ENCODE peak calls at places on chromosomes 11 and 22, in four cellular contexts. One of them, this sample, is unnamed.

GRCh38 chr11:124762077-124762623 is at the start of gene ESAM:
- DNase-seq in SK-N-SH: peak
- DNase-seq in GM12878: no peak
- DNase-seq in K562: peak
- DNase-seq in this sample: peak

GRCh38 chr11:29750392-29750791 is 266.4 kb downstream of the KCNA4 start:
- DNase-seq in GM12878: no peak
- DNase-seq in K562: no peak
- DNase-seq in SK-N-SH: no peak
- DNase-seq in this sample: no peak

GRCh38 chr11:6303657-6304056 is 16.6 kb downstream of the CAVIN3 start:
- DNase-seq in GM12878: no peak
- DNase-seq in SK-N-SH: no peak
- DNase-seq in K562: no peak
- DNase-seq in this sample: no peak

GRCh38 chr22:49768961-49769690 is 58.5 kb downstream of the BRD1 start:
- DNase-seq in K562: no peak
- DNase-seq in GM12878: no peak
- DNase-seq in SK-N-SH: peak
- DNase-seq in this sample: peak

GRCh38 chr11:62400760-62401159 is 18.1 kb upstream of the SCGB1A1 start:
- DNase-seq in GM12878: no peak
- DNase-seq in K562: peak
- DNase-seq in SK-N-SH: peak
- DNase-seq in this sample: no peak

GRCh38 chr11:67352546-67353316 is 615 bp downstream of the POLD4 start:
- DNase-seq in K562: peak
- DNase-seq in SK-N-SH: no peak
- DNase-seq in GM12878: no peak
- DNase-seq in this sample: peak

GRCh38 chr11:1942541-1943260 is 4.4 kb upstream of the MRPL23 start:
- DNase-seq in SK-N-SH: no peak
- DNase-seq in GM12878: no peak
- DNase-seq in K562: no peak
- DNase-seq in this sample: no peak

GRCh38 chr22:31898911-31899310 is 45.4 kb upstream of the YWHAH start:
- DNase-seq in GM12878: no peak
- DNase-seq in SK-N-SH: peak
- DNase-seq in K562: no peak
- DNase-seq in this sample: no peak

GRCh38 chr22:38554281-38554680 is 15.7 kb downstream of the DMC1 start:
- DNase-seq in SK-N-SH: no peak
- DNase-seq in GM12878: no peak
- DNase-seq in K562: no peak
- DNase-seq in this sample: no peak

GRCh38 chr11:100932474-100933100 is 197.0 kb downstream of the PGR start:
- DNase-seq in SK-N-SH: peak
- DNase-seq in K562: peak
- DNase-seq in GM12878: no peak
- DNase-seq in this sample: no peak

GRCh38 chr11:79030448-79030847 is 410.4 kb downstream of the TENM4 start:
- DNase-seq in K562: no peak
- DNase-seq in GM12878: no peak
- DNase-seq in SK-N-SH: no peak
- DNase-seq in this sample: no peak

GRCh38 chr22:38727123-38727522 is 21.4 kb downstream of the GTPBP1 start:
- DNase-seq in SK-N-SH: no peak
- DNase-seq in K562: no peak
- DNase-seq in GM12878: no peak
- DNase-seq in this sample: no peak

GRCh38 chr11:109964487-109964886 is 128.7 kb upstream of the ZC3H12C start:
- DNase-seq in SK-N-SH: no peak
- DNase-seq in GM12878: no peak
- DNase-seq in K562: no peak
- DNase-seq in this sample: no peak

GRCh38 chr22:23251445-23252093 is 71.3 kb downstream of the BCR start:
- DNase-seq in K562: no peak
- DNase-seq in SK-N-SH: no peak
- DNase-seq in GM12878: no peak
- DNase-seq in this sample: no peak

GRCh38 chr22:47591709-47592108 is 829.3 kb downstream of the TBC1D22A start:
- DNase-seq in SK-N-SH: no peak
- DNase-seq in GM12878: no peak
- DNase-seq in K562: no peak
- DNase-seq in this sample: no peak

GRCh38 chr22:33210129-33210784 is 152.1 kb upstream of the SYN3 start:
- DNase-seq in GM12878: no peak
- DNase-seq in K562: peak
- DNase-seq in SK-N-SH: peak
- DNase-seq in this sample: peak

GRCh38 chr22:21009638-21010425 is 5.1 kb upstream of the P2RX6 start:
- DNase-seq in GM12878: no peak
- DNase-seq in SK-N-SH: no peak
- DNase-seq in K562: peak
- DNase-seq in this sample: peak

GRCh38 chr11:113647856-113648255 is 58.3 kb downstream of the TMPRSS5 start:
- DNase-seq in K562: no peak
- DNase-seq in GM12878: no peak
- DNase-seq in SK-N-SH: no peak
- DNase-seq in this sample: no peak

GRCh38 chr11:528815-529728 is 6.3 kb downstream of the HRAS start:
- DNase-seq in GM12878: no peak
- DNase-seq in SK-N-SH: no peak
- DNase-seq in K562: no peak
- DNase-seq in this sample: no peak

GRCh38 chr11:2190670-2191471 is 19.3 kb upstream of the TH start:
- DNase-seq in K562: no peak
- DNase-seq in SK-N-SH: peak
- DNase-seq in GM12878: no peak
- DNase-seq in this sample: no peak

GRCh38 chr11:77024745-77025144 is 9.5 kb upstream of the B3GNT6 start:
- DNase-seq in K562: no peak
- DNase-seq in GM12878: no peak
- DNase-seq in SK-N-SH: no peak
- DNase-seq in this sample: no peak

GRCh38 chr22:38353701-38354100 is 36.5 kb upstream of the CSNK1E start:
- DNase-seq in SK-N-SH: no peak
- DNase-seq in GM12878: no peak
- DNase-seq in K562: no peak
- DNase-seq in this sample: no peak

GRCh38 chr22:45636668-45637067 is 35.0 kb upstream of the ATXN10 start:
- DNase-seq in SK-N-SH: no peak
- DNase-seq in GM12878: no peak
- DNase-seq in K562: no peak
- DNase-seq in this sample: no peak

GRCh38 chr11:130323452-130324448 is 9.0 kb upstream of the ZBTB44 start:
- DNase-seq in SK-N-SH: no peak
- DNase-seq in GM12878: no peak
- DNase-seq in K562: no peak
- DNase-seq in this sample: no peak

GRCh38 chr11:115886111-115886733 is 382.0 kb upstream of the CADM1 start:
- DNase-seq in K562: no peak
- DNase-seq in SK-N-SH: no peak
- DNase-seq in GM12878: no peak
- DNase-seq in this sample: no peak

GRCh38 chr22:27801616-27802388 is at the start of gene MN1:
- DNase-seq in GM12878: no peak
- DNase-seq in K562: no peak
- DNase-seq in SK-N-SH: peak
- DNase-seq in this sample: peak

GRCh38 chr22:19691721-19692341 is 22.5 kb upstream of the SEPTIN5 start:
- DNase-seq in GM12878: no peak
- DNase-seq in K562: peak
- DNase-seq in SK-N-SH: no peak
- DNase-seq in this sample: no peak

GRCh38 chr11:1460994-1461805 is 25.4 kb downstream of the MOB2 start:
- DNase-seq in K562: no peak
- DNase-seq in GM12878: no peak
- DNase-seq in SK-N-SH: no peak
- DNase-seq in this sample: no peak

GRCh38 chr11:74989269-74989655 is 529 bp downstream of the NEU3 start:
- DNase-seq in K562: peak
- DNase-seq in SK-N-SH: peak
- DNase-seq in GM12878: no peak
- DNase-seq in this sample: no peak

GRCh38 chr22:27252282-27253049 is 549.1 kb downstream of the MN1 start:
- DNase-seq in SK-N-SH: no peak
- DNase-seq in GM12878: no peak
- DNase-seq in K562: no peak
- DNase-seq in this sample: no peak

GRCh38 chr11:27116684-27117083 is 76.1 kb downstream of the BBOX1 start:
- DNase-seq in SK-N-SH: no peak
- DNase-seq in K562: no peak
- DNase-seq in GM12878: no peak
- DNase-seq in this sample: no peak

GRCh38 chr11:62103141-62103540 is 20.7 kb upstream of the INCENP start:
- DNase-seq in GM12878: no peak
- DNase-seq in SK-N-SH: no peak
- DNase-seq in K562: no peak
- DNase-seq in this sample: no peak

GRCh38 chr22:20013382-20013871 is 3.2 kb downstream of the ARVCF start:
- DNase-seq in SK-N-SH: peak
- DNase-seq in GM12878: no peak
- DNase-seq in K562: peak
- DNase-seq in this sample: peak

GRCh38 chr11:102760355-102761035 is 19.9 kb downstream of the MMP10 start:
- DNase-seq in SK-N-SH: no peak
- DNase-seq in K562: no peak
- DNase-seq in GM12878: no peak
- DNase-seq in this sample: no peak

GRCh38 chr11:102521121-102521520 is 9.4 kb downstream of the MMP7 start:
- DNase-seq in GM12878: no peak
- DNase-seq in SK-N-SH: no peak
- DNase-seq in K562: no peak
- DNase-seq in this sample: no peak

GRCh38 chr11:117593065-117593464 is 204.0 kb downstream of the DSCAML1 start:
- DNase-seq in GM12878: no peak
- DNase-seq in SK-N-SH: no peak
- DNase-seq in K562: no peak
- DNase-seq in this sample: no peak

GRCh38 chr11:116544721-116545120 is 228.1 kb downstream of the BUD13 start:
- DNase-seq in K562: no peak
- DNase-seq in SK-N-SH: no peak
- DNase-seq in GM12878: no peak
- DNase-seq in this sample: no peak

DNA sequence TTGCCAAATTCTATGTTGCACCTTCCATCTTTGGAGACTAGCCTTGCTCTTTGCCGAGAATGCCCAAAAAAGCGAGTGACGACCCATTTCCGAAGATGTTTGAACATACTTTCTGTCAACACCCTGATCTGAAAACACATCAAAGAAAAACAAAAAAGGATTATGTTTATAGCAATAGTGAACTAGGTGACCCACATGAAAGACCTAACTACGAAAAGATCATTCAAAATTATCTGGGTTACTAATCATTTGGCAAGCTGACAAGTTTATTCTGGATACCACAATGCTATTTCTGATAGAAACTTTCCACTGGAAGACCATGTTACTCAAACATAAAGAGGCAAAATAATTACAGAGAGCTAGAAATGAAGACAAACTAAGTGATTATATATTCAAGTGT is 27.0 kb downstream of the KCNJ1 start:
- DNase-seq in K562: no peak
- DNase-seq in SK-N-SH: no peak
- DNase-seq in GM12878: no peak
- DNase-seq in this sample: no peak
- TF ChIP-seq USF1 in K562: no peak
- TF ChIP-seq USF1 in SK-N-SH: no peak
- TF ChIP-seq USF1 in GM12878: no peak
- TF ChIP-seq USF1 in this sample: no peak

GRCh38 chr11:97614571-97614970 is 1224.8 kb downstream of the JRKL start:
- DNase-seq in K562: no peak
- DNase-seq in GM12878: no peak
- DNase-seq in SK-N-SH: no peak
- DNase-seq in this sample: no peak
- TF ChIP-seq USF1 in K562: no peak
- TF ChIP-seq USF1 in GM12878: no peak
- TF ChIP-seq USF1 in SK-N-SH: no peak
- TF ChIP-seq USF1 in this sample: no peak

GRCh38 chr11:18321991-18322711 is at the start of the genes GTF2H1 and HPS5:
- DNase-seq in SK-N-SH: peak
- DNase-seq in K562: peak
- DNase-seq in GM12878: peak
- DNase-seq in this sample: peak

GRCh38 chr11:18324381-18324780 is 2.0 kb downstream of the GTF2H1 start:
- DNase-seq in GM12878: no peak
- DNase-seq in SK-N-SH: no peak
- DNase-seq in K562: no peak
- DNase-seq in this sample: no peak

GRCh38 chr11:18319914-18320313 is 2.0 kb downstream of the HPS5 start:
- DNase-seq in K562: no peak
- DNase-seq in SK-N-SH: no peak
- DNase-seq in GM12878: no peak
- DNase-seq in this sample: no peak

GRCh38 chr11:18322818-18323570 is 627 bp downstream of the GTF2H1 start:
- DNase-seq in GM12878: no peak
- DNase-seq in SK-N-SH: no peak
- DNase-seq in K562: no peak
- DNase-seq in this sample: no peak

GRCh38 chr11:18321622-18321990 is 334 bp downstream of the HPS5 start:
- DNase-seq in K562: no peak
- DNase-seq in SK-N-SH: peak
- DNase-seq in GM12878: no peak
- DNase-seq in this sample: no peak
- TF ChIP-seq USF1 in K562: no peak
- TF ChIP-seq USF1 in SK-N-SH: no peak
- TF ChIP-seq USF1 in GM12878: no peak
- TF ChIP-seq USF1 in this sample: no peak

GRCh38 chr11:126488591-126489370 is 133.3 kb downstream of the ST3GAL4 start:
- DNase-seq in SK-N-SH: no peak
- DNase-seq in GM12878: no peak
- DNase-seq in K562: no peak
- DNase-seq in this sample: no peak
- TF ChIP-seq USF1 in SK-N-SH: no peak
- TF ChIP-seq USF1 in GM12878: no peak
- TF ChIP-seq USF1 in K562: no peak
- TF ChIP-seq USF1 in this sample: no peak

DNA sequence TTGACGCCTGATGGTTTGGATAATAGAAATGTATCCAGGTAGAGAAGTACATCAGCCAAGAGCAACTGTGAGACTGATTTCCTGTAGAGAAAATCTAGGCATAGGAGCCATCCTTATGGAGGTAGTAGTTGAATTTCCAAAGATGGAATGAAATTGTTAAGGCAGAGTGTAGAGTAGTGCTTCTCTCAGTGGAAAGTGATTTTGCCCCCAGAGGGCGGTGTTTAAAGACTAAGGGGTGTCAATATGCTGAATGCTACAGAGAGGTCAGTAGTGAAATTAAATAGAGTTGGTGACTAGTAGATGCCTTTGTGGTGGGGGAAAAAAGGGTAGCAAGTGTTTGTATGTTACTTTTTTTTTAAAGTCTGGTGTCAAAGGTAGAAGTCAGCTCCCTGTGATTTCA is 54.5 kb downstream of the TRIM44 start:
- DNase-seq in GM12878: no peak
- DNase-seq in K562: no peak
- DNase-seq in SK-N-SH: no peak
- DNase-seq in this sample: peak
- TF ChIP-seq USF1 in GM12878: no peak
- TF ChIP-seq USF1 in K562: no peak
- TF ChIP-seq USF1 in SK-N-SH: no peak
- TF ChIP-seq USF1 in this sample: no peak

GRCh38 chr11:63862923-63863322 is 24.0 kb downstream of the MARK2 start:
- DNase-seq in GM12878: no peak
- DNase-seq in K562: no peak
- DNase-seq in SK-N-SH: no peak
- DNase-seq in this sample: no peak
- TF ChIP-seq USF1 in GM12878: no peak
- TF ChIP-seq USF1 in K562: no peak
- TF ChIP-seq USF1 in SK-N-SH: no peak
- TF ChIP-seq USF1 in this sample: no peak